ENCODE peak calls at places on chromosome 21, in eight cellular contexts. E is A549; I is heart left ventricle; Z is Ammon's horn; X is stimulated activated CD8-positive, alpha-beta memory T cell treated with anti-CD3 and anti-CD28 coated beads, Interleukin-4, amount 100 ng/mL, for 1 hour; Y is cardiac muscle cell; G is effector memory CD8-positive, alpha-beta T cell; V is GM10248. K is an unnamed sample.

GRCh38 chr21:43721939-43722338 is 3.0 kb downstream of the PDXK start:
- DNase-seq in E (no peak), I (no peak), Z (no peak), X (no peak), Y (no peak), G (no peak), V (no peak), K (no peak)

GRCh38 chr21:18318156-18318555 is 73.5 kb downstream of the CHODL start:
- DNase-seq in E (no peak), I (no peak), Z (no peak), X (no peak), Y (no peak), G (no peak), V (no peak), K (no peak)

GRCh38 chr21:45971487-45972352 is 9.8 kb upstream of the COL6A1 start:
- DNase-seq in E (no peak), I (peak; percentile 73), Z (no peak), X (no peak), Y (peak; percentile 78), G (no peak), V (no peak), K (no peak)

GRCh38 chr21:35390013-35390776 is 341.1 kb upstream of the RUNX1 start:
- DNase-seq in E (no peak), I (no peak), Z (no peak), X (no peak), Y (peak; percentile 44), G (no peak), V (no peak), K (no peak)

GRCh38 chr21:16587671-16588379 is 858.0 kb downstream of the USP25 start:
- DNase-seq in E (no peak), I (no peak), Z (peak; percentile 42), X (no peak), Y (peak; percentile 81), G (no peak), V (no peak), K (no peak)

GRCh38 chr21:28632718-28633408 is 359.8 kb downstream of the LTN1 start:
- DNase-seq in E (no peak), I (no peak), Z (no peak), X (no peak), Y (peak; percentile 68), G (no peak), V (no peak), K (no peak)

GRCh38 chr21:39016740-39017315 is 166.4 kb downstream of the PSMG1 start:
- DNase-seq in E (no peak), I (no peak), Z (peak; percentile 71), X (no peak), Y (no peak), G (no peak), V (peak; percentile 59), K (no peak)

GRCh38 chr21:42234464-42235241 is 15.7 kb downstream of the ABCG1 start:
- DNase-seq in E (peak; percentile 36), I (peak; percentile 74), Z (peak; percentile 72), X (no peak), Y (peak; percentile 40), G (peak; percentile 86), V (peak; percentile 76), K (no peak)

GRCh38 chr21:30480145-30480544 is at the start of gene KRTAP19-1:
- DNase-seq in E (no peak), I (no peak), Z (no peak), X (no peak), Y (no peak), G (no peak), V (no peak), K (no peak)

GRCh38 chr21:44801468-44802395 is at the start of gene UBE2G2:
- DNase-seq in E (peak; percentile 75), I (peak; percentile 88), Z (peak; percentile 78), X (peak; percentile 73), Y (peak; percentile 78), G (peak; percentile 88), V (peak; percentile 97), K (peak; percentile 58)

GRCh38 chr21:45364464-45365185 is 40.3 kb upstream of the COL18A1 start:
- DNase-seq in E (peak; percentile 54), I (peak; percentile 71), Z (no peak), X (no peak), Y (peak; percentile 89), G (no peak), V (no peak), K (no peak)

GRCh38 chr21:36698160-36699025 is 522 bp upstream of the SIM2 start:
- DNase-seq in E (peak; percentile 62), I (no peak), Z (no peak), X (no peak), Y (no peak), G (no peak), V (peak; percentile 18), K (no peak)

GRCh38 chr21:28975401-28975800 is 17.3 kb downstream of the LTN1 start:
- DNase-seq in E (no peak), I (no peak), Z (no peak), X (no peak), Y (peak; percentile 50), G (no peak), V (no peak), K (no peak)

GRCh38 chr21:33761104-33762036 is 119.1 kb downstream of the ITSN1 start:
- DNase-seq in E (peak; percentile 90), I (peak; percentile 32), Z (peak; percentile 59), X (no peak), Y (peak; percentile 97), G (no peak), V (no peak), K (no peak)

GRCh38 chr21:16072692-16073091 is 342.9 kb downstream of the USP25 start:
- DNase-seq in E (no peak), I (no peak), Z (no peak), X (no peak), Y (peak; percentile 85), G (no peak), V (no peak), K (no peak)

GRCh38 chr21:26437326-26438009 is 135.6 kb downstream of the CYYR1 start:
- DNase-seq in E (no peak), I (no peak), Z (no peak), X (no peak), Y (no peak), G (no peak), V (no peak), K (no peak)

GRCh38 chr21:36707763-36708511 is 9.0 kb downstream of the SIM2 start:
- DNase-seq in E (no peak), I (peak; percentile 14), Z (no peak), X (no peak), Y (no peak), G (no peak), V (no peak), K (no peak)

GRCh38 chr21:45544449-45545235 is 2.4 kb upstream of the SLC19A1 start:
- DNase-seq in E (no peak), I (peak; percentile 17), Z (no peak), X (no peak), Y (no peak), G (no peak), V (peak; percentile 16), K (peak; percentile 16)

GRCh38 chr21:44603911-44604310 is 3.5 kb downstream of the KRTAP10-7 start:
- DNase-seq in E (no peak), I (no peak), Z (no peak), X (no peak), Y (no peak), G (no peak), V (no peak), K (no peak)

GRCh38 chr21:46667191-46667734 is 31.8 kb downstream of the PRMT2 start:
- DNase-seq in E (peak; percentile 45), I (no peak), Z (no peak), X (no peak), Y (peak; percentile 37), G (no peak), V (peak; percentile 51), K (no peak)

GRCh38 chr21:18155508-18156193 is 89.0 kb upstream of the CHODL start:
- DNase-seq in E (no peak), I (no peak), Z (no peak), X (no peak), Y (peak; percentile 32), G (no peak), V (no peak), K (no peak)

GRCh38 chr21:25934130-25934529 is 199.4 kb downstream of the GABPA start:
- DNase-seq in E (no peak), I (no peak), Z (no peak), X (no peak), Y (peak; percentile 82), G (no peak), V (no peak), K (no peak)

GRCh38 chr21:46504681-46505080 is 46.0 kb downstream of the DIP2A start:
- DNase-seq in E (no peak), I (no peak), Z (no peak), X (no peak), Y (no peak), G (no peak), V (peak; percentile 36), K (no peak)

GRCh38 chr21:42524341-42525227 is 10.9 kb downstream of the SLC37A1 start:
- DNase-seq in E (no peak), I (peak; percentile 65), Z (no peak), X (peak; percentile 32), Y (no peak), G (peak; percentile 70), V (peak; percentile 80), K (no peak)

GRCh38 chr21:41861255-41861654 is 17.9 kb downstream of the PRDM15 start:
- DNase-seq in E (no peak), I (no peak), Z (no peak), X (no peak), Y (no peak), G (no peak), V (no peak), K (no peak)

GRCh38 chr21:41426656-41427311 is 745 bp downstream of the MX1 start:
- DNase-seq in E (no peak), I (no peak), Z (no peak), X (no peak), Y (no peak), G (no peak), V (peak; percentile 42), K (no peak)

GRCh38 chr21:46183910-46184624 is at the start of gene SPATC1L:
- DNase-seq in E (no peak), I (peak; percentile 78), Z (peak; percentile 93), X (peak; percentile 25), Y (peak; percentile 88), G (no peak), V (peak; percentile 78), K (no peak)

GRCh38 chr21:41683815-41684214 is 83.0 kb downstream of the RIPK4 start:
- DNase-seq in E (no peak), I (no peak), Z (no peak), X (no peak), Y (no peak), G (no peak), V (no peak), K (no peak)

GRCh38 chr21:41895643-41896493 is 16.7 kb upstream of the PRDM15 start:
- DNase-seq in E (no peak), I (no peak), Z (no peak), X (peak; percentile 40), Y (peak; percentile 11), G (peak; percentile 28), V (peak; percentile 53), K (no peak)

GRCh38 chr21:34185051-34185750 is 111.8 kb downstream of the MRPS6 start:
- DNase-seq in E (no peak), I (no peak), Z (no peak), X (no peak), Y (no peak), G (no peak), V (no peak), K (no peak)

GRCh38 chr21:45740088-45740440 is 96.5 kb downstream of the PCBP3 start:
- DNase-seq in E (no peak), I (no peak), Z (no peak), X (no peak), Y (no peak), G (no peak), V (no peak), K (no peak)

GRCh38 chr21:30695956-30696355 is 22.6 kb downstream of the KRTAP21-3 start:
- DNase-seq in E (no peak), I (no peak), Z (no peak), X (no peak), Y (no peak), G (no peak), V (no peak), K (no peak)

K was measured in omental fat pad.